ENCODE peak calls at places on chromosomes 5 and 9, in six cellular contexts. N is astrocyte, H is neural progenitor cell, K is SK-N-SH, W is IMR-90, R is HCT116. P is an unnamed sample.

GRCh38 chr5:6115866-6116265 is 262.5 kb downstream of the MED10 start:
- DNase-seq in N (no peak), H (no peak), K (no peak), W (no peak), R (no peak), P (no peak)

GRCh38 chr9:95605826-95606555 is 89.2 kb upstream of the PTCH1 start:
- DNase-seq in N (no peak), H (peak; percentile 85), K (peak; percentile 49), W (no peak), R (no peak), P (no peak)

GRCh38 chr9:23278566-23278965 is 547.5 kb downstream of the ELAVL2 start:
- DNase-seq in N (no peak), H (no peak), K (no peak), W (no peak), R (no peak), P (no peak)

GRCh38 chr9:129617167-129617566 is 3.7 kb downstream of the C9orf50 start:
- DNase-seq in N (peak; percentile 72), H (peak; percentile 55), K (no peak), W (peak; percentile 86), R (no peak), P (no peak)

GRCh38 chr9:98575379-98576346 is 133.1 kb downstream of the GABBR2 start:
- DNase-seq in N (peak; percentile 94), H (no peak), K (no peak), W (peak; percentile 88), R (no peak), P (no peak)

GRCh38 chr9:73067074-73067473 is 84.6 kb upstream of the ANXA1 start:
- DNase-seq in N (no peak), H (no peak), K (no peak), W (no peak), R (no peak), P (no peak)

GRCh38 chr5:23977996-23978395 is 470.6 kb downstream of the PRDM9 start:
- DNase-seq in N (no peak), H (peak; percentile 83), K (peak; percentile 17), W (no peak), R (no peak), P (peak; percentile 24)

GRCh38 chr5:156513123-156513814 is 186.3 kb downstream of the SGCD start:
- DNase-seq in N (no peak), H (no peak), K (no peak), W (no peak), R (no peak), P (no peak)

GRCh38 chr5:61245936-61246335 is 83.7 kb upstream of the SMIM15 start:
- DNase-seq in N (no peak), H (no peak), K (peak; percentile 39), W (no peak), R (no peak), P (peak; percentile 70)

GRCh38 chr9:122849546-122849945 is 21.2 kb upstream of the PDCL start:
- DNase-seq in N (no peak), H (no peak), K (no peak), W (no peak), R (no peak), P (no peak)

GRCh38 chr5:28770307-28770706 is 1731.9 kb upstream of the CDH9 start:
- DNase-seq in N (no peak), H (no peak), K (no peak), W (no peak), R (no peak), P (no peak)

GRCh38 chr5:168282120-168282519 is 9.3 kb upstream of the WWC1 start:
- DNase-seq in N (peak; percentile 40), H (peak; percentile 34), K (no peak), W (peak; percentile 86), R (no peak), P (no peak)

GRCh38 chr5:7396169-7397004 is 449 bp downstream of the ADCY2 start:
- DNase-seq in N (peak; percentile 19), H (peak; percentile 65), K (peak; percentile 27), W (no peak), R (no peak), P (no peak)

GRCh38 chr5:80318212-80318611 is 1.6 kb upstream of the SPZ1 start:
- DNase-seq in N (peak; percentile 16), H (no peak), K (peak; percentile 42), W (peak; percentile 28), R (no peak), P (no peak)

GRCh38 chr9:562330-562729 is 279.2 kb upstream of the DMRT1 start:
- DNase-seq in N (no peak), H (no peak), K (no peak), W (no peak), R (no peak), P (no peak)

GRCh38 chr9:135587658-135588057 is 26.1 kb downstream of the PAEP start:
- DNase-seq in N (no peak), H (no peak), K (no peak), W (no peak), R (no peak), P (no peak)

GRCh38 chr9:126412945-126413344 is 86.3 kb downstream of the MVB12B start:
- DNase-seq in N (no peak), H (no peak), K (no peak), W (no peak), R (no peak), P (no peak)

GRCh38 chr9:128127568-128127989 is at the start of gene PTGES2:
- DNase-seq in N (peak; percentile 70), H (peak; percentile 89), K (peak; percentile 91), W (peak; percentile 78), R (peak; percentile 68), P (peak; percentile 89)

GRCh38 chr9:133437753-133438531 is 15.8 kb downstream of the ADAMTS13 start:
- DNase-seq in N (no peak), H (no peak), K (no peak), W (no peak), R (no peak), P (no peak)

GRCh38 chr5:99248066-99248465 is 319.3 kb upstream of the CHD1 start:
- DNase-seq in N (no peak), H (no peak), K (no peak), W (no peak), R (no peak), P (no peak)

GRCh38 chr5:135934939-135935338 is 19.8 kb downstream of the LECT2 start:
- DNase-seq in N (peak; percentile 26), H (no peak), K (no peak), W (peak; percentile 29), R (no peak), P (no peak)

GRCh38 chr5:131986161-131986912 is 25.1 kb downstream of the ACSL6 start:
- DNase-seq in N (no peak), H (no peak), K (no peak), W (peak; percentile 4), R (no peak), P (no peak)

GRCh38 chr5:172665049-172665541 is 24.0 kb downstream of the NEURL1B start:
- DNase-seq in N (no peak), H (no peak), K (peak; percentile 86), W (no peak), R (no peak), P (no peak)
- H3K4me1 ChIP-seq in N (peaks cover 7% of the 10 kb centered on the region), H (peaks cover 15% of the 10 kb centered on the region), K (peaks cover 9% of the 10 kb centered on the region), W (peaks cover 30% of the 10 kb centered on the region), R (no peaks in the 10 kb centered on the region), P (peaks cover 9% of the 10 kb centered on the region)

GRCh38 chr5:159161361-159162214 is 47.8 kb downstream of the RNF145 start:
- DNase-seq in N (no peak), H (no peak), K (no peak), W (peak; percentile 50), R (no peak), P (no peak)

GRCh38 chr5:159157552-159157951 is 51.8 kb downstream of the RNF145 start:
- DNase-seq in N (no peak), H (no peak), K (no peak), W (no peak), R (no peak), P (no peak)

GRCh38 chr5:159163700-159164044 is 45.7 kb downstream of the RNF145 start:
- DNase-seq in N (no peak), H (no peak), K (no peak), W (no peak), R (no peak), P (no peak)

GRCh38 chr5:159166416-159166815 is 42.9 kb downstream of the RNF145 start:
- DNase-seq in N (no peak), H (no peak), K (no peak), W (no peak), R (no peak), P (no peak)

GRCh38 chr5:159163027-159163699 is 46.2 kb downstream of the RNF145 start:
- DNase-seq in N (peak; percentile 94), H (no peak), K (no peak), W (peak; percentile 94), R (peak; percentile 32), P (no peak)
- H3K9ac ChIP-seq in N (peak overlapping the region; percentile 67), H (no peak overlapping the region), K (no peak overlapping the region), W (no peak overlapping the region), R (no peak overlapping the region), P (no peak overlapping the region)

DNA sequence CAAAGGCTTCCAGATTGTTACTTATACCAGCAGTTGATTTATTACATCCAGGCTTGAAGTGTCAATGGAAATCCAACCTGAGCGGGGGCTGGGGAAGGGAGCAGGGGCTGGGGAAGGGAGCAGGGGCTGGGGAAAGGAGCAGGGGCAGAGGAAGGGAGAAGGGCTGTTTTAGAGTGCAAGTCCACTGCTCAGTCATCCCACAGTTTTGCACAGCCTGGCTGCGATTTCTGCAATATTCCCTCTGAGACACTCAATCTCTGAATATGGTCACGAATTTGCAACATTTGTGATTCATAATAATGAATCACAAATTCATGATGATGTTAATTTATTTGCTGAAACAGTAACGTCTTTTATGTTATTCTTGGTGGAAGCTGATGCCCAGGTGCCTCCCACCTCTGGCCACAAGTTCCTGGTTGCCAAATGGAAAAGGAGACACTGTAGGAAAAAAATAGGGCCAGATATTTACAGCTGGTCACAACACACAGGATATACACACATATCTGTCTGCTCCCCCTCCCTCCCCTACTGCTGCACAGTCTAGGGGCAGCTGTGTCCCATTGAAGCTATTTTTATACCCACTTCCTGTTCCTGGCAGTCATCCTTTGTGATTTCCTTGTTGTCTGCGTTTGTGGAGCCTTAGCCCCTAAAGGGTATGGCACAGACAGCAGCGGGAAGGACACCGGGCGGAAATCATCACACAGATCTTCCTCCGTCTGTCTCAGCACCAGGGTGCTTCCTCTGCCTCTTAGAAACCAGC is 325.1 kb downstream of the GADD45G start:
- DNase-seq in N (peak; percentile 62), H (no peak), K (peak; percentile 62), W (peak; percentile 24), R (no peak), P (no peak)
- H3K4me1 ChIP-seq in N (peaks cover 13% of the 10 kb centered on the region), H (no peaks in the 10 kb centered on the region), K (no peaks in the 10 kb centered on the region), W (no peaks in the 10 kb centered on the region), R (no peaks in the 10 kb centered on the region), P (no peaks in the 10 kb centered on the region)

GRCh38 chr9:21558627-21559401 is 76.7 kb upstream of the IFNE start:
- DNase-seq in N (no peak), H (peak; percentile 46), K (no peak), W (peak; percentile 41), R (no peak), P (no peak)
- H3K9ac ChIP-seq in N (peak overlapping the region; percentile 98), H (no peak overlapping the region), K (no peak overlapping the region), W (peak overlapping the region; percentile 88), R (peak overlapping the region; percentile 82), P (no peak overlapping the region)